ENCODE peak calls at places on chromosomes 12 and 14, in seven cellular contexts. M is T-helper 2 cell, C is mesothelial cell of epicardium, R is lower lobe of right lung, P is lung, E is progenitor cell of endocrine pancreas, L is NCI-H748 treated with DMSO at 0.1 percent for 48 hours. Q is an unnamed sample.

GRCh38 chr12:49342914-49343731 is 3.6 kb upstream of the DNAJC22 start:
- DNase-seq in R (no peak), P (no peak), E (no peak), L (no peak), M (no peak), C (no peak), Q (no peak)

GRCh38 chr12:2487278-2487677 is 307.5 kb upstream of the FKBP4 start:
- DNase-seq in L (no peak), C (no peak), P (no peak), E (no peak), R (no peak), M (no peak), Q (no peak)

GRCh38 chr14:96268426-96269358 is 12.7 kb downstream of the BDKRB1 start:
- DNase-seq in E (no peak), L (no peak), M (no peak), P (no peak), R (no peak), C (no peak), Q (no peak)

GRCh38 chr14:99175331-99176155 is 96.5 kb downstream of the BCL11B start:
- DNase-seq in R (no peak), P (no peak), M (no peak), E (no peak), L (no peak), C (no peak), Q (no peak)

GRCh38 chr14:64266206-64266605 is 28.0 kb downstream of the ESR2 start:
- DNase-seq in C (no peak), R (no peak), E (no peak), M (no peak), P (no peak), L (no peak), Q (no peak)

GRCh38 chr12:5348491-5348890 is 83.4 kb upstream of the NTF3 start:
- DNase-seq in R (no peak), C (no peak), L (no peak), P (no peak), M (no peak), E (no peak), Q (no peak)

GRCh38 chr12:52156757-52157565 is 34.9 kb downstream of the KRT80 start:
- DNase-seq in E (peak), L (peak), C (peak), R (peak), P (peak), M (peak), Q (peak)

GRCh38 chr12:52041695-52042123 is 9.5 kb upstream of the NR4A1 start:
- DNase-seq in C (no peak), R (no peak), L (no peak), E (no peak), M (no peak), P (no peak), Q (peak)

GRCh38 chr12:89706551-89707348 is 1.9 kb downstream of the ATP2B1 start:
- DNase-seq in R (peak), E (no peak), C (no peak), P (no peak), M (no peak), L (peak), Q (no peak)

GRCh38 chr14:99790201-99790977 is 2.8 kb upstream of the EML1 start:
- DNase-seq in R (no peak), P (no peak), M (no peak), E (no peak), L (no peak), C (no peak), Q (no peak)

GRCh38 chr12:122104844-122105243 is 26.3 kb downstream of the MLXIP start:
- DNase-seq in E (no peak), C (no peak), M (no peak), P (no peak), L (no peak), R (no peak), Q (no peak)

GRCh38 chr12:118188690-118189371 is 52.9 kb downstream of the PEBP1 start:
- DNase-seq in C (no peak), P (no peak), R (no peak), M (no peak), L (peak), E (no peak), Q (no peak)

GRCh38 chr12:27334052-27334720 is 1.6 kb downstream of the BMAL2 start:
- DNase-seq in R (no peak), M (no peak), L (no peak), C (no peak), E (no peak), P (no peak), Q (no peak)

GRCh38 chr12:41497362-41497761 is 309.2 kb downstream of the PDZRN4 start:
- DNase-seq in P (no peak), R (no peak), E (no peak), C (no peak), L (no peak), M (no peak), Q (no peak)

GRCh38 chr12:18224745-18225144 is 36.6 kb upstream of the PIK3C2G start:
- DNase-seq in C (no peak), R (no peak), P (no peak), L (peak), E (no peak), M (no peak), Q (no peak)

GRCh38 chr14:21537088-21537424 is 10.9 kb upstream of the SALL2 start:
- DNase-seq in P (no peak), M (no peak), L (no peak), R (no peak), E (no peak), C (no peak), Q (no peak)

GRCh38 chr12:124713436-124714082 is 146.1 kb upstream of the NCOR2 start:
- DNase-seq in P (peak), E (no peak), L (no peak), M (no peak), C (no peak), R (no peak), Q (peak)

GRCh38 chr12:85676816-85677749 is 159.1 kb downstream of the RASSF9 start:
- DNase-seq in R (no peak), M (no peak), C (no peak), E (no peak), L (no peak), P (no peak), Q (no peak)

GRCh38 chr14:24861083-24861630 is 188.8 kb downstream of the STXBP6 start:
- DNase-seq in P (no peak), L (peak), C (no peak), M (no peak), E (no peak), R (no peak), Q (no peak)

GRCh38 chr14:58607571-58608317 is 30.0 kb upstream of the DACT1 start:
- DNase-seq in L (no peak), E (no peak), M (no peak), R (no peak), P (no peak), C (no peak), Q (no peak)

GRCh38 chr12:114726092-114726710 is 42.2 kb upstream of the TBX3 start:
- DNase-seq in C (no peak), L (no peak), M (no peak), P (no peak), E (no peak), R (no peak), Q (no peak)

GRCh38 chr12:4285070-4285469 is 11.5 kb downstream of the CCND2 start:
- DNase-seq in C (no peak), E (no peak), L (no peak), R (no peak), M (no peak), P (no peak), Q (no peak)

GRCh38 chr14:68564826-68565760 is 227.8 kb downstream of the ZFP36L1 start:
- DNase-seq in L (no peak), C (no peak), M (no peak), P (no peak), E (no peak), R (no peak), Q (no peak)

GRCh38 chr12:91999823-92000222 is 145.8 kb downstream of the BTG1 start:
- DNase-seq in C (no peak), R (no peak), E (no peak), P (no peak), L (no peak), M (no peak), Q (no peak)

GRCh38 chr14:65689070-65689469 is 276.5 kb downstream of the FUT8 start:
- DNase-seq in L (no peak), E (no peak), P (no peak), M (no peak), C (no peak), R (no peak), Q (no peak)

GRCh38 chr14:24283796-24284460 is 12.5 kb upstream of the RABGGTA start:
- DNase-seq in P (no peak), R (no peak), E (no peak), L (no peak), C (no peak), M (no peak), Q (no peak)

GRCh38 chr12:68962855-68963455 is 30.0 kb upstream of the CPM start:
- DNase-seq in L (no peak), C (no peak), R (no peak), E (no peak), M (no peak), P (no peak), Q (no peak)

GRCh38 chr12:114414031-114414865 is 8.3 kb upstream of the TBX5 start:
- DNase-seq in L (no peak), R (no peak), P (no peak), E (no peak), M (no peak), C (no peak), Q (no peak)

GRCh38 chr14:80127466-80127865 is 83.8 kb downstream of the DIO2 start:
- DNase-seq in R (no peak), M (no peak), P (no peak), E (no peak), C (no peak), L (no peak), Q (no peak)

GRCh38 chr14:37597538-37598084 is 2.2 kb downstream of the TTC6 start:
- DNase-seq in M (no peak), C (no peak), L (no peak), E (no peak), P (no peak), R (no peak), Q (no peak)

GRCh38 chr12:68765696-68766095 is 19.7 kb downstream of the SLC35E3 start:
- DNase-seq in R (no peak), L (no peak), P (no peak), M (no peak), E (no peak), C (no peak), Q (no peak)

GRCh38 chr12:55658635-55659391 is 22.1 kb downstream of the OR10P1 start:
- DNase-seq in R (no peak), L (no peak), M (no peak), E (no peak), P (no peak), C (no peak), Q (no peak)

GRCh38 chr12:42696424-42697149 is 107.0 kb upstream of the PRICKLE1 start:
- DNase-seq in L (no peak), P (peak), M (no peak), R (peak), C (no peak), E (no peak), Q (no peak)